ENCODE peak calls at places on chromosomes 4 and X, in seven cellular contexts. C, R, T, A, E, P and I are unnamed samples.

GRCh38 chr4:21184788-21185187 is 484.5 kb downstream of the PACRGL start:
- DNase-seq in C (no peak), R (no peak), T (no peak), A (no peak), E (no peak), P (no peak), I (no peak)

GRCh38 chrX:119398974-119399771 is at the start of gene SLC25A43:
- DNase-seq in C (peak), R (no peak), T (peak), A (peak), E (peak), P (peak), I (peak)

GRCh38 chr4:140641789-140642439 is 73.2 kb upstream of the UCP1 start:
- DNase-seq in C (no peak), R (no peak), T (peak), A (no peak), E (no peak), P (no peak), I (peak)

GRCh38 chr4:161828061-161828460 is 335.7 kb downstream of the FSTL5 start:
- DNase-seq in C (peak), R (no peak), T (no peak), A (no peak), E (no peak), P (no peak), I (peak)

GRCh38 chr4:69497081-69497480 is 1.4 kb upstream of the UGT2B4 start:
- DNase-seq in C (peak), R (no peak), T (no peak), A (no peak), E (no peak), P (no peak), I (no peak)

GRCh38 chr4:37767546-37767945 is 58.9 kb upstream of the PGM2 start:
- DNase-seq in C (peak), R (no peak), T (peak), A (no peak), E (peak), P (peak), I (peak)

GRCh38 chr4:130359537-130359936 is 1263.6 kb downstream of the C4orf33 start:
- DNase-seq in C (peak), R (no peak), T (no peak), A (peak), E (no peak), P (no peak), I (no peak)

GRCh38 chr4:113692809-113693411 is 68.6 kb downstream of the CAMK2D start:
- DNase-seq in C (no peak), R (no peak), T (no peak), A (no peak), E (no peak), P (no peak), I (no peak)

GRCh38 chr4:21307709-21308108 is 607.5 kb downstream of the PACRGL start:
- DNase-seq in C (no peak), R (no peak), T (no peak), A (no peak), E (no peak), P (no peak), I (no peak)

GRCh38 chr4:78726575-78726974 is 49.6 kb upstream of the BMP2K start:
- DNase-seq in C (no peak), R (no peak), T (no peak), A (no peak), E (no peak), P (no peak), I (no peak)

GRCh38 chr4:67549123-67549522 is 3.8 kb upstream of the CENPC start:
- DNase-seq in C (peak), R (no peak), T (no peak), A (peak), E (no peak), P (no peak), I (no peak)
- TF ChIP-seq CTCF in C (peak), R (no peak), T (peak), A (peak), E (no peak), P (no peak), I (peak)

DNA sequence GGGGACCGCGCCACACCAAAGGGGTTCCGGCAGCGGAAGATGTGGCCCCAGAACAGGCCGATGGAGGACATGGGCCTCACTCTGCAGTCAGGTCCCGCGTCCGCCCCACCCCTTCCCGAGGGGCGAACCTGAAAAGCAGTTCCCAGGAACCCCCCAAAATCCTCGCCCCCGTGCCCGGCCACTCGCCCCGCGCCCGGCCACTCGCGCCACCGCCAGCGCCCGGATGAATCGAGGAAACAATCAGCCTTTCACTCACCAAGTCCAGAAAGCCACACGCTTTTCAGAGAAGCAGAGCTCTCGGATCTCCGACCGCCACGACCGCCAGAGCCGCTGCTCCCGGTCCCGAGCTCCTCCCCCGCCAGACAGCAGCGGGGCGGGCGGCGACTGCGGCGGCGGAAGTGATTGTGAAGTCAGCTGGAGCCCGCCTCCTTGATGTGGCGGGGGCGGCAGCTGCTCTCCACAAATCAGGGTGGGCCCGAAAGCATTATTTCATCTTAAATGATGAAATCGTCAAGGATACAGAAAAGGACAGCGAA is at the start of gene PJA1:
- DNase-seq in C (peak), R (peak), T (peak), A (peak), E (peak), P (peak), I (peak)
- TF ChIP-seq CTCF in C (no peak), R (no peak), T (no peak), A (no peak), E (no peak), P (no peak), I (no peak)

GRCh38 chr4:135239964-135240363 is 1038.4 kb upstream of the PABPC4L start:
- DNase-seq in C (no peak), R (no peak), T (no peak), A (no peak), E (no peak), P (no peak), I (no peak)
- TF ChIP-seq CTCF in C (no peak), R (no peak), T (no peak), A (no peak), E (no peak), P (no peak), I (no peak)

GRCh38 chr4:108512615-108513505 is 107.5 kb upstream of the RPL34 start:
- DNase-seq in C (peak), R (no peak), T (peak), A (peak), E (peak), P (no peak), I (no peak)
- TF ChIP-seq CTCF in C (peak), R (no peak), T (peak), A (no peak), E (peak), P (no peak), I (peak)

GRCh38 chr4:34323549-34324325 is 1920.6 kb downstream of the ARAP2 start:
- DNase-seq in C (peak), R (no peak), T (no peak), A (peak), E (no peak), P (no peak), I (no peak)
- TF ChIP-seq CTCF in C (peak), R (no peak), T (no peak), A (no peak), E (no peak), P (no peak), I (no peak)

GRCh38 chrX:134426285-134426684 is 33.7 kb upstream of the HPRT1 start:
- DNase-seq in C (no peak), R (no peak), T (no peak), A (no peak), E (no peak), P (no peak), I (no peak)

GRCh38 chrX:134419784-134420183 is 40.2 kb upstream of the HPRT1 start:
- DNase-seq in C (no peak), R (no peak), T (no peak), A (no peak), E (no peak), P (no peak), I (no peak)

GRCh38 chrX:134418317-134419113 is 41.5 kb upstream of the HPRT1 start:
- DNase-seq in C (no peak), R (no peak), T (no peak), A (peak), E (no peak), P (peak), I (no peak)

DNA sequence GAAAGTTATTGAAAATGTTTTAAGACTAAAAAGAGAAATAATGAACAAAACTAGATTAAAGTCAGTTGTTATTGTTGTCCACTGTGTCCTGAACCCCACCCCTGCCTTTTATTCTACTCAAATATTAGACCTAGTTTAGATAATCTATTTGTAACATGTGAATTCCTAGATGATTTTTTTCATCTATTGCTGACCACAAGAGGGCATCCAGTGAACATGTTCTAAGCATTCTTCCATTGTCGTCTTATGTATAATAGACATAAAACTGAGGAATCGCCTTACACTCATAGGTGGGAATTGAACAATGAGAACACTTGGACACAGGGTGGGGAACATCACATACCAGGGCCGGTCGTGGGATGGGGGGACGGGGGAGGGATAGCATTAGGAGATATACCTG is 36.4 kb upstream of the HPRT1 start:
- DNase-seq in C (peak), R (no peak), T (no peak), A (peak), E (no peak), P (no peak), I (no peak)
- TF ChIP-seq CTCF in C (peak), R (no peak), T (peak), A (peak), E (no peak), P (no peak), I (no peak)

DNA sequence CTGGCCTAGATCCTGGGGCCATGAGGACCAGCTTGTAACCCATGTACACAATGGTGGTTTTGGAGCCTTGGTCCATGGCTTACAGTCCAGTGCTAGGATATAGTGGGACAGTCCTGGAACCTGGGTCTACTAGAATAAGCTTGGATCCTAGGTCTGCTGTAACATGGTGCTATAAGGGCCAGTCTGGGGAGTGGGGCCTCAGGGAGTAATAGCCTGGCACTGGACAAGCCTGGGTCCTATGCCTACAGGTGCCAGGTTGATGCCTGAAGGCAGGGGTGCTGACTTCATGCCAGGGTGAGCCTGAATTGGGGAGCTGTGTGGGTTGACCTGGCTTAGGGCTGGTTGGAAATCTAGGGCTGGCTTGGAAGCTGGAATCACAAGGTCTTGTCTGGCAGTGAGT is 756.3 kb upstream of the ADGRL3 start:
- DNase-seq in C (no peak), R (no peak), T (no peak), A (no peak), E (no peak), P (no peak), I (no peak)
- TF ChIP-seq CTCF in C (no peak), R (no peak), T (no peak), A (no peak), E (no peak), P (no peak), I (no peak)

GRCh38 chrX:30489323-30489722 is 88.2 kb downstream of the TASL start:
- DNase-seq in C (no peak), R (no peak), T (no peak), A (peak), E (no peak), P (no peak), I (no peak)
- TF ChIP-seq CTCF in C (no peak), R (no peak), T (no peak), A (no peak), E (no peak), P (no peak), I (no peak)